ENCODE peak calls at places on chromosomes 7 and 10, in eight cellular contexts. One of them, this sample, is unnamed.

GRCh38 chr7:31084226-31084625 is 32.1 kb downstream of the ADCYAP1R1 start:
- DNase-seq in AG04449: no peak
- DNase-seq in fibroblast of mammary gland: no peak
- DNase-seq in body of pancreas: no peak
- DNase-seq in astrocyte of the hippocampus: no peak
- DNase-seq in iPS DF 19.7: no peak
- DNase-seq in RWPE1: no peak
- DNase-seq in AG09309: no peak
- DNase-seq in this sample: no peak

GRCh38 chr10:70594161-70594560 is 8.4 kb downstream of the PRF1 start:
- DNase-seq in AG04449: no peak
- DNase-seq in fibroblast of mammary gland: no peak
- DNase-seq in body of pancreas: no peak
- DNase-seq in astrocyte of the hippocampus: no peak
- DNase-seq in iPS DF 19.7: no peak
- DNase-seq in RWPE1: no peak
- DNase-seq in AG09309: no peak
- DNase-seq in this sample: no peak

GRCh38 chr10:77771450-77771849 is 133.8 kb upstream of the KCNMA1 start:
- DNase-seq in AG04449: no peak
- DNase-seq in fibroblast of mammary gland: no peak
- DNase-seq in body of pancreas: no peak
- DNase-seq in astrocyte of the hippocampus: no peak
- DNase-seq in iPS DF 19.7: no peak
- DNase-seq in RWPE1: no peak
- DNase-seq in AG09309: no peak
- DNase-seq in this sample: no peak

GRCh38 chr7:125661-126060 is 66.7 kb upstream of the FAM20C start:
- DNase-seq in AG04449: no peak
- DNase-seq in fibroblast of mammary gland: peak
- DNase-seq in body of pancreas: no peak
- DNase-seq in astrocyte of the hippocampus: no peak
- DNase-seq in iPS DF 19.7: no peak
- DNase-seq in RWPE1: no peak
- DNase-seq in AG09309: no peak
- DNase-seq in this sample: no peak

GRCh38 chr10:58967551-58968418 is 208.7 kb upstream of the PHYHIPL start:
- DNase-seq in AG04449: no peak
- DNase-seq in fibroblast of mammary gland: no peak
- DNase-seq in body of pancreas: peak
- DNase-seq in astrocyte of the hippocampus: peak
- DNase-seq in iPS DF 19.7: peak
- DNase-seq in RWPE1: no peak
- DNase-seq in AG09309: no peak
- DNase-seq in this sample: peak

GRCh38 chr7:147547252-147547897 is 1043.2 kb upstream of the C7orf33 start:
- DNase-seq in AG04449: no peak
- DNase-seq in fibroblast of mammary gland: peak
- DNase-seq in body of pancreas: peak
- DNase-seq in astrocyte of the hippocampus: peak
- DNase-seq in iPS DF 19.7: peak
- DNase-seq in RWPE1: no peak
- DNase-seq in AG09309: no peak
- DNase-seq in this sample: no peak

GRCh38 chr7:137342340-137342739 is 1.2 kb downstream of the PTN start:
- DNase-seq in AG04449: no peak
- DNase-seq in fibroblast of mammary gland: no peak
- DNase-seq in body of pancreas: no peak
- DNase-seq in astrocyte of the hippocampus: peak
- DNase-seq in iPS DF 19.7: no peak
- DNase-seq in RWPE1: no peak
- DNase-seq in AG09309: no peak
- DNase-seq in this sample: peak

GRCh38 chr7:6442114-6442513 is 5.6 kb downstream of the DAGLB start:
- DNase-seq in AG04449: no peak
- DNase-seq in fibroblast of mammary gland: peak
- DNase-seq in body of pancreas: no peak
- DNase-seq in astrocyte of the hippocampus: peak
- DNase-seq in iPS DF 19.7: no peak
- DNase-seq in RWPE1: no peak
- DNase-seq in AG09309: no peak
- DNase-seq in this sample: no peak

GRCh38 chr10:96857613-96858012 is 25.5 kb downstream of the LCOR start:
- DNase-seq in AG04449: no peak
- DNase-seq in fibroblast of mammary gland: no peak
- DNase-seq in body of pancreas: no peak
- DNase-seq in astrocyte of the hippocampus: peak
- DNase-seq in iPS DF 19.7: no peak
- DNase-seq in RWPE1: no peak
- DNase-seq in AG09309: no peak
- DNase-seq in this sample: no peak

GRCh38 chr10:43037440-43037839 is 39.4 kb upstream of the RET start:
- DNase-seq in AG04449: no peak
- DNase-seq in fibroblast of mammary gland: no peak
- DNase-seq in body of pancreas: no peak
- DNase-seq in astrocyte of the hippocampus: no peak
- DNase-seq in iPS DF 19.7: no peak
- DNase-seq in RWPE1: no peak
- DNase-seq in AG09309: no peak
- DNase-seq in this sample: no peak

GRCh38 chr7:107982918-107983389 is 20.0 kb downstream of the LAMB1 start:
- DNase-seq in AG04449: no peak
- DNase-seq in fibroblast of mammary gland: peak
- DNase-seq in body of pancreas: no peak
- DNase-seq in astrocyte of the hippocampus: no peak
- DNase-seq in iPS DF 19.7: no peak
- DNase-seq in RWPE1: no peak
- DNase-seq in AG09309: no peak
- DNase-seq in this sample: peak

GRCh38 chr10:43944742-43945730 is 296.4 kb upstream of the ZNF32 start:
- DNase-seq in AG04449: no peak
- DNase-seq in fibroblast of mammary gland: no peak
- DNase-seq in body of pancreas: no peak
- DNase-seq in astrocyte of the hippocampus: no peak
- DNase-seq in iPS DF 19.7: no peak
- DNase-seq in RWPE1: no peak
- DNase-seq in AG09309: no peak
- DNase-seq in this sample: no peak

GRCh38 chr10:21517983-21518628 is 7.4 kb downstream of the SKIDA1 start:
- DNase-seq in AG04449: no peak
- DNase-seq in fibroblast of mammary gland: peak
- DNase-seq in body of pancreas: no peak
- DNase-seq in astrocyte of the hippocampus: peak
- DNase-seq in iPS DF 19.7: no peak
- DNase-seq in RWPE1: no peak
- DNase-seq in AG09309: no peak
- DNase-seq in this sample: peak

GRCh38 chr10:33233635-33234034 is 100.8 kb downstream of the NRP1 start:
- DNase-seq in AG04449: no peak
- DNase-seq in fibroblast of mammary gland: no peak
- DNase-seq in body of pancreas: no peak
- DNase-seq in astrocyte of the hippocampus: no peak
- DNase-seq in iPS DF 19.7: no peak
- DNase-seq in RWPE1: no peak
- DNase-seq in AG09309: no peak
- DNase-seq in this sample: no peak

GRCh38 chr7:66152538-66153191 is 38.0 kb downstream of the CRCP start:
- DNase-seq in AG04449: no peak
- DNase-seq in fibroblast of mammary gland: peak
- DNase-seq in body of pancreas: no peak
- DNase-seq in astrocyte of the hippocampus: no peak
- DNase-seq in iPS DF 19.7: peak
- DNase-seq in RWPE1: no peak
- DNase-seq in AG09309: no peak
- DNase-seq in this sample: no peak

GRCh38 chr10:109405338-109405737 is 518.0 kb downstream of the XPNPEP1 start:
- DNase-seq in AG04449: no peak
- DNase-seq in fibroblast of mammary gland: no peak
- DNase-seq in body of pancreas: no peak
- DNase-seq in astrocyte of the hippocampus: no peak
- DNase-seq in iPS DF 19.7: no peak
- DNase-seq in RWPE1: no peak
- DNase-seq in AG09309: no peak
- DNase-seq in this sample: no peak

GRCh38 chr7:31069880-31070555 is 17.9 kb downstream of the ADCYAP1R1 start:
- DNase-seq in AG04449: no peak
- DNase-seq in fibroblast of mammary gland: no peak
- DNase-seq in body of pancreas: no peak
- DNase-seq in astrocyte of the hippocampus: no peak
- DNase-seq in iPS DF 19.7: no peak
- DNase-seq in RWPE1: no peak
- DNase-seq in AG09309: no peak
- DNase-seq in this sample: no peak

GRCh38 chr7:28662236-28662635 is 249.9 kb downstream of the CREB5 start:
- DNase-seq in AG04449: no peak
- DNase-seq in fibroblast of mammary gland: no peak
- DNase-seq in body of pancreas: no peak
- DNase-seq in astrocyte of the hippocampus: no peak
- DNase-seq in iPS DF 19.7: no peak
- DNase-seq in RWPE1: no peak
- DNase-seq in AG09309: no peak
- DNase-seq in this sample: peak

GRCh38 chr7:95004618-95005282 is 97.4 kb downstream of the PPP1R9A start:
- DNase-seq in AG04449: no peak
- DNase-seq in fibroblast of mammary gland: no peak
- DNase-seq in body of pancreas: no peak
- DNase-seq in astrocyte of the hippocampus: no peak
- DNase-seq in iPS DF 19.7: no peak
- DNase-seq in RWPE1: no peak
- DNase-seq in AG09309: no peak
- DNase-seq in this sample: no peak

GRCh38 chr10:70494536-70494935 is 16.0 kb downstream of the PALD1 start:
- DNase-seq in AG04449: no peak
- DNase-seq in fibroblast of mammary gland: no peak
- DNase-seq in body of pancreas: no peak
- DNase-seq in astrocyte of the hippocampus: no peak
- DNase-seq in iPS DF 19.7: no peak
- DNase-seq in RWPE1: no peak
- DNase-seq in AG09309: no peak
- DNase-seq in this sample: no peak

GRCh38 chr10:112875474-112876267 is 74.4 kb upstream of the TCF7L2 start:
- DNase-seq in AG04449: peak
- DNase-seq in fibroblast of mammary gland: peak
- DNase-seq in body of pancreas: no peak
- DNase-seq in astrocyte of the hippocampus: peak
- DNase-seq in iPS DF 19.7: no peak
- DNase-seq in RWPE1: peak
- DNase-seq in AG09309: peak
- DNase-seq in this sample: no peak

GRCh38 chr7:14846405-14846804 is 56.1 kb downstream of the DGKB start:
- DNase-seq in AG04449: no peak
- DNase-seq in fibroblast of mammary gland: no peak
- DNase-seq in body of pancreas: no peak
- DNase-seq in astrocyte of the hippocampus: no peak
- DNase-seq in iPS DF 19.7: peak
- DNase-seq in RWPE1: no peak
- DNase-seq in AG09309: no peak
- DNase-seq in this sample: no peak

GRCh38 chr7:17010637-17011300 is 129.0 kb upstream of the AGR3 start:
- DNase-seq in AG04449: no peak
- DNase-seq in fibroblast of mammary gland: no peak
- DNase-seq in body of pancreas: no peak
- DNase-seq in astrocyte of the hippocampus: no peak
- DNase-seq in iPS DF 19.7: no peak
- DNase-seq in RWPE1: no peak
- DNase-seq in AG09309: no peak
- DNase-seq in this sample: no peak

GRCh38 chr10:14665304-14665703 is 109.4 kb downstream of the FAM107B start:
- DNase-seq in AG04449: no peak
- DNase-seq in fibroblast of mammary gland: peak
- DNase-seq in body of pancreas: no peak
- DNase-seq in astrocyte of the hippocampus: peak
- DNase-seq in iPS DF 19.7: no peak
- DNase-seq in RWPE1: peak
- DNase-seq in AG09309: no peak
- DNase-seq in this sample: no peak

GRCh38 chr10:4847580-4848020 is 21.6 kb downstream of the AKR1E2 start:
- DNase-seq in AG04449: peak
- DNase-seq in fibroblast of mammary gland: peak
- DNase-seq in body of pancreas: no peak
- DNase-seq in astrocyte of the hippocampus: peak
- DNase-seq in iPS DF 19.7: no peak
- DNase-seq in RWPE1: peak
- DNase-seq in AG09309: peak
- DNase-seq in this sample: no peak

GRCh38 chr10:119688033-119688508 is 36.9 kb downstream of the BAG3 start:
- DNase-seq in AG04449: no peak
- DNase-seq in fibroblast of mammary gland: no peak
- DNase-seq in body of pancreas: no peak
- DNase-seq in astrocyte of the hippocampus: no peak
- DNase-seq in iPS DF 19.7: no peak
- DNase-seq in RWPE1: no peak
- DNase-seq in AG09309: no peak
- DNase-seq in this sample: no peak

GRCh38 chr10:126501828-126502227 is 113.6 kb upstream of the ADAM12 start:
- DNase-seq in AG04449: no peak
- DNase-seq in fibroblast of mammary gland: no peak
- DNase-seq in body of pancreas: no peak
- DNase-seq in astrocyte of the hippocampus: no peak
- DNase-seq in iPS DF 19.7: no peak
- DNase-seq in RWPE1: no peak
- DNase-seq in AG09309: no peak
- DNase-seq in this sample: no peak

GRCh38 chr10:130363899-130364298 is 227.7 kb downstream of the GLRX3 start:
- DNase-seq in AG04449: no peak
- DNase-seq in fibroblast of mammary gland: no peak
- DNase-seq in body of pancreas: no peak
- DNase-seq in astrocyte of the hippocampus: no peak
- DNase-seq in iPS DF 19.7: no peak
- DNase-seq in RWPE1: no peak
- DNase-seq in AG09309: no peak
- DNase-seq in this sample: no peak

GRCh38 chr10:58963101-58963534 is 213.3 kb upstream of the PHYHIPL start:
- DNase-seq in AG04449: no peak
- DNase-seq in fibroblast of mammary gland: no peak
- DNase-seq in body of pancreas: peak
- DNase-seq in astrocyte of the hippocampus: no peak
- DNase-seq in iPS DF 19.7: no peak
- DNase-seq in RWPE1: no peak
- DNase-seq in AG09309: no peak
- DNase-seq in this sample: no peak

This sample was measured in DMS79 treated with DMSO at 0.1 percent for 48 hours.